ENCODE peak calls at places on chromosomes 6 and 20, in eight cellular contexts. One of them, this sample, is unnamed.
A peak's percentile ranks its signal among the peaks of the same experiment; 100 is the strongest.

GRCh38 chr6:14953806-14954205 is 292.1 kb upstream of the JARID2 start:
- DNase-seq in breast epithelium: no peak
- DNase-seq in right lobe of liver: no peak
- DNase-seq in adrenal gland: no peak
- DNase-seq in body of pancreas: no peak
- DNase-seq in HepG2: no peak
- DNase-seq in endothelial cell of umbilical vein: no peak
- DNase-seq in heart left ventricle: no peak
- DNase-seq in this sample: no peak

GRCh38 chr6:37127961-37128862 is 41.7 kb upstream of the PIM1 start:
- DNase-seq in breast epithelium: no peak
- DNase-seq in right lobe of liver: peak; percentile 81
- DNase-seq in adrenal gland: no peak
- DNase-seq in body of pancreas: no peak
- DNase-seq in HepG2: peak; percentile 97
- DNase-seq in endothelial cell of umbilical vein: peak; percentile 28
- DNase-seq in heart left ventricle: no peak
- DNase-seq in this sample: no peak

GRCh38 chr6:137389150-137389664 is 105.0 kb downstream of the OLIG3 start:
- DNase-seq in breast epithelium: no peak
- DNase-seq in right lobe of liver: no peak
- DNase-seq in adrenal gland: no peak
- DNase-seq in body of pancreas: no peak
- DNase-seq in HepG2: no peak
- DNase-seq in endothelial cell of umbilical vein: no peak
- DNase-seq in heart left ventricle: no peak
- DNase-seq in this sample: no peak

GRCh38 chr20:5448449-5449118 is 131.8 kb upstream of the PROKR2 start:
- DNase-seq in breast epithelium: no peak
- DNase-seq in right lobe of liver: no peak
- DNase-seq in adrenal gland: peak; percentile 52
- DNase-seq in body of pancreas: peak; percentile 60
- DNase-seq in HepG2: peak; percentile 57
- DNase-seq in endothelial cell of umbilical vein: peak; percentile 49
- DNase-seq in heart left ventricle: no peak
- DNase-seq in this sample: no peak

GRCh38 chr6:114611696-114612095 is 268.9 kb upstream of the HS3ST5 start:
- DNase-seq in breast epithelium: no peak
- DNase-seq in right lobe of liver: no peak
- DNase-seq in adrenal gland: no peak
- DNase-seq in body of pancreas: no peak
- DNase-seq in HepG2: no peak
- DNase-seq in endothelial cell of umbilical vein: no peak
- DNase-seq in heart left ventricle: no peak
- DNase-seq in this sample: no peak

GRCh38 chr6:25166955-25167753 is 112.0 kb upstream of the CARMIL1 start:
- DNase-seq in breast epithelium: no peak
- DNase-seq in right lobe of liver: no peak
- DNase-seq in adrenal gland: no peak
- DNase-seq in body of pancreas: no peak
- DNase-seq in HepG2: no peak
- DNase-seq in endothelial cell of umbilical vein: no peak
- DNase-seq in heart left ventricle: no peak
- DNase-seq in this sample: no peak

GRCh38 chr6:17585766-17586502 is 14.2 kb upstream of the FAM8A1 start:
- DNase-seq in breast epithelium: no peak
- DNase-seq in right lobe of liver: no peak
- DNase-seq in adrenal gland: no peak
- DNase-seq in body of pancreas: peak; percentile 19
- DNase-seq in HepG2: peak; percentile 59
- DNase-seq in endothelial cell of umbilical vein: peak; percentile 11
- DNase-seq in heart left ventricle: no peak
- DNase-seq in this sample: no peak

GRCh38 chr20:51462566-51463276 is 79.8 kb downstream of the NFATC2 start:
- DNase-seq in breast epithelium: no peak
- DNase-seq in right lobe of liver: peak; percentile 73
- DNase-seq in adrenal gland: peak; percentile 95
- DNase-seq in body of pancreas: peak; percentile 43
- DNase-seq in HepG2: no peak
- DNase-seq in endothelial cell of umbilical vein: no peak
- DNase-seq in heart left ventricle: peak; percentile 84
- DNase-seq in this sample: peak; percentile 75

GRCh38 chr6:10655508-10656055 is 38.8 kb downstream of the C6orf52 start:
- DNase-seq in breast epithelium: no peak
- DNase-seq in right lobe of liver: no peak
- DNase-seq in adrenal gland: no peak
- DNase-seq in body of pancreas: no peak
- DNase-seq in HepG2: no peak
- DNase-seq in endothelial cell of umbilical vein: no peak
- DNase-seq in heart left ventricle: no peak
- DNase-seq in this sample: no peak

GRCh38 chr20:1017677-1018076 is 15.6 kb upstream of the RSPO4 start:
- DNase-seq in breast epithelium: no peak
- DNase-seq in right lobe of liver: no peak
- DNase-seq in adrenal gland: no peak
- DNase-seq in body of pancreas: no peak
- DNase-seq in HepG2: no peak
- DNase-seq in endothelial cell of umbilical vein: no peak
- DNase-seq in heart left ventricle: no peak
- DNase-seq in this sample: no peak

GRCh38 chr20:32672315-32672981 is 1.3 kb downstream of the C20orf203 start:
- DNase-seq in breast epithelium: no peak
- DNase-seq in right lobe of liver: no peak
- DNase-seq in adrenal gland: no peak
- DNase-seq in body of pancreas: no peak
- DNase-seq in HepG2: no peak
- DNase-seq in endothelial cell of umbilical vein: no peak
- DNase-seq in heart left ventricle: no peak
- DNase-seq in this sample: no peak

GRCh38 chr6:56529594-56530191 is 113.0 kb downstream of the DST start:
- DNase-seq in breast epithelium: no peak
- DNase-seq in right lobe of liver: no peak
- DNase-seq in adrenal gland: no peak
- DNase-seq in body of pancreas: no peak
- DNase-seq in HepG2: no peak
- DNase-seq in endothelial cell of umbilical vein: no peak
- DNase-seq in heart left ventricle: no peak
- DNase-seq in this sample: no peak

GRCh38 chr6:45438849-45439406 is 61.2 kb upstream of the SUPT3H start:
- DNase-seq in breast epithelium: no peak
- DNase-seq in right lobe of liver: no peak
- DNase-seq in adrenal gland: no peak
- DNase-seq in body of pancreas: no peak
- DNase-seq in HepG2: no peak
- DNase-seq in endothelial cell of umbilical vein: peak; percentile 65
- DNase-seq in heart left ventricle: no peak
- DNase-seq in this sample: no peak

GRCh38 chr6:45439861-45440388 is 62.2 kb upstream of the SUPT3H start:
- DNase-seq in breast epithelium: no peak
- DNase-seq in right lobe of liver: no peak
- DNase-seq in adrenal gland: no peak
- DNase-seq in body of pancreas: no peak
- DNase-seq in HepG2: no peak
- DNase-seq in endothelial cell of umbilical vein: no peak
- DNase-seq in heart left ventricle: no peak
- DNase-seq in this sample: no peak

GRCh38 chr6:45439459-45439858 is 61.7 kb upstream of the SUPT3H start:
- DNase-seq in breast epithelium: no peak
- DNase-seq in right lobe of liver: no peak
- DNase-seq in adrenal gland: no peak
- DNase-seq in body of pancreas: no peak
- DNase-seq in HepG2: no peak
- DNase-seq in endothelial cell of umbilical vein: no peak
- DNase-seq in heart left ventricle: no peak
- DNase-seq in this sample: no peak

GRCh38 chr6:45442716-45443115 is 65.0 kb upstream of the SUPT3H start:
- DNase-seq in breast epithelium: no peak
- DNase-seq in right lobe of liver: no peak
- DNase-seq in adrenal gland: no peak
- DNase-seq in body of pancreas: no peak
- DNase-seq in HepG2: no peak
- DNase-seq in endothelial cell of umbilical vein: no peak
- DNase-seq in heart left ventricle: no peak
- DNase-seq in this sample: no peak

DNA sequence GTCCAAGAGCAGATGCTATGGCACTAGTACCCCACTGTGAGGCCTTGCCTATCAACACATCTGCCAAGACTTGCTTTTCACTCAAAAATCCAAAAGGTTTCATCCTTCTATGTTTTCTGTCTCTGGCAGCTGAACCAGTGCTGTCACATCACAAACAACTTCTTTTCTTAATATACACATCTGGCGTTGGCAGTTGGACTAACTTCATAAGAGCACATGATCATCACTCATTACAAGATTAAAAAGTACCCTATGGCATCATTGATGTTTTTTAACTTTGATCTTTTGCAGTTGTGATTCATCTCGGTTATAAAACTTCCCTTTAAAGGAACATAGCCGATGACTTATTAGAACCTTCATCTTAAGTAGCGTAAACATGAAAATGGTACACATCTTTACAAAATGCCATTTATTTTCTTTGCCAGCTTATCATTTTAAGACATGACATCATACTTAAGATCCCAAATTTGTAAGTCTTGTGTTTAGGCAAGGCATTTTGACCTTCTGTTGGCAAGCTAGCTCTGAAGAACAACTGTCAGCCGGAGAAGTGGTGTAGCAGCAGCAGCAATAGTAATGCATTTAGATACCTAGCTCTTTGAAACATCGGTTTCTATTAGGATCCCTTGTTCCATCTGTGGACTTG is 64.2 kb upstream of the SUPT3H start:
- DNase-seq in breast epithelium: no peak
- DNase-seq in right lobe of liver: no peak
- DNase-seq in adrenal gland: no peak
- DNase-seq in body of pancreas: no peak
- DNase-seq in HepG2: no peak
- DNase-seq in endothelial cell of umbilical vein: no peak
- DNase-seq in heart left ventricle: no peak
- DNase-seq in this sample: no peak
- H3K4me1 ChIP-seq in breast epithelium: peaks cover 10% of the 10 kb centered on the region
- H3K4me1 ChIP-seq in right lobe of liver: peaks cover 13% of the 10 kb centered on the region
- H3K4me1 ChIP-seq in adrenal gland: peaks cover 20% of the 10 kb centered on the region
- H3K4me1 ChIP-seq in body of pancreas: peaks cover 17% of the 10 kb centered on the region
- H3K4me1 ChIP-seq in HepG2: peaks cover 17% of the 10 kb centered on the region
- H3K4me1 ChIP-seq in endothelial cell of umbilical vein: peaks cover 33% of the 10 kb centered on the region
- H3K4me1 ChIP-seq in heart left ventricle: peaks cover 16% of the 10 kb centered on the region
- H3K4me1 ChIP-seq in this sample: peaks cover 52% of the 10 kb centered on the region

GRCh38 chr6:158770948-158771347 is 48.2 kb downstream of the EZR start:
- DNase-seq in breast epithelium: no peak
- DNase-seq in right lobe of liver: no peak
- DNase-seq in adrenal gland: no peak
- DNase-seq in body of pancreas: no peak
- DNase-seq in HepG2: no peak
- DNase-seq in endothelial cell of umbilical vein: no peak
- DNase-seq in heart left ventricle: peak; percentile 63
- DNase-seq in this sample: no peak

GRCh38 chr6:158771399-158772158 is 47.6 kb downstream of the EZR start:
- DNase-seq in breast epithelium: no peak
- DNase-seq in right lobe of liver: no peak
- DNase-seq in adrenal gland: no peak
- DNase-seq in body of pancreas: no peak
- DNase-seq in HepG2: no peak
- DNase-seq in endothelial cell of umbilical vein: no peak
- DNase-seq in heart left ventricle: no peak
- DNase-seq in this sample: no peak

GRCh38 chr6:158770533-158770932 is 48.6 kb downstream of the EZR start:
- DNase-seq in breast epithelium: no peak
- DNase-seq in right lobe of liver: no peak
- DNase-seq in adrenal gland: no peak
- DNase-seq in body of pancreas: no peak
- DNase-seq in HepG2: no peak
- DNase-seq in endothelial cell of umbilical vein: no peak
- DNase-seq in heart left ventricle: peak; percentile 61
- DNase-seq in this sample: no peak

GRCh38 chr6:158772851-158773371 is 46.3 kb downstream of the EZR start:
- DNase-seq in breast epithelium: no peak
- DNase-seq in right lobe of liver: no peak
- DNase-seq in adrenal gland: no peak
- DNase-seq in body of pancreas: no peak
- DNase-seq in HepG2: no peak
- DNase-seq in endothelial cell of umbilical vein: no peak
- DNase-seq in heart left ventricle: no peak
- DNase-seq in this sample: no peak

DNA sequence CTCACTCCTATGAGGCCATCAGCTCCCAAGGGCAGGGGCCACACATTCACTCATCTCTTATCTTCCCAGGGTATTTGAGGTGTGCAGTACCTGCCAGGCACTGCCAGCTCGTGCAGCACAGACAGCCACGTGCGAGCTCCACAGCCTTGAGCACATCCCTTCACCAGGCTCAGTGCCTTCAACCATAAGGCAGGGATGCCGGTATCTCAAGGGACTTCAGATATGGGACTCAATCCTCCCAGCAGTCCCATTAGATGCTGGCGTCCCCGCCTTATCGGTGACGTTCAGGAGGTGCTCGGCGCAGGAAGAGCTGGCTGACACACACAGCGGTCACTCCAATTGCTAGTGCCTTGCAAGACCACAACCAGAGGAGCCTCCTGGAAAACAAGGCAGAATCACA is 47.0 kb downstream of the EZR start:
- DNase-seq in breast epithelium: no peak
- DNase-seq in right lobe of liver: no peak
- DNase-seq in adrenal gland: no peak
- DNase-seq in body of pancreas: no peak
- DNase-seq in HepG2: no peak
- DNase-seq in endothelial cell of umbilical vein: no peak
- DNase-seq in heart left ventricle: no peak
- DNase-seq in this sample: no peak
- TF ChIP-seq POLR2A in breast epithelium: no peak
- TF ChIP-seq POLR2A in right lobe of liver: no peak
- TF ChIP-seq POLR2A in adrenal gland: no peak
- TF ChIP-seq POLR2A in body of pancreas: no peak
- TF ChIP-seq POLR2A in HepG2: no peak
- TF ChIP-seq POLR2A in endothelial cell of umbilical vein: no peak
- TF ChIP-seq POLR2A in heart left ventricle: no peak
- TF ChIP-seq POLR2A in this sample: no peak

GRCh38 chr6:44043479-44044153 is 83.6 kb downstream of the MRPL14 start:
- DNase-seq in breast epithelium: no peak
- DNase-seq in right lobe of liver: peak; percentile 48
- DNase-seq in adrenal gland: peak; percentile 5
- DNase-seq in body of pancreas: no peak
- DNase-seq in HepG2: no peak
- DNase-seq in endothelial cell of umbilical vein: no peak
- DNase-seq in heart left ventricle: no peak
- DNase-seq in this sample: peak; percentile 40
- H3K27ac ChIP-seq in breast epithelium: peak overlapping the region; percentile 79
- H3K27ac ChIP-seq in right lobe of liver: no peak overlapping the region
- H3K27ac ChIP-seq in adrenal gland: no peak overlapping the region
- H3K27ac ChIP-seq in body of pancreas: no peak overlapping the region
- H3K27ac ChIP-seq in HepG2: no peak overlapping the region
- H3K27ac ChIP-seq in endothelial cell of umbilical vein: no peak overlapping the region
- H3K27ac ChIP-seq in heart left ventricle: no peak overlapping the region
- H3K27ac ChIP-seq in this sample: no peak overlapping the region

DNA sequence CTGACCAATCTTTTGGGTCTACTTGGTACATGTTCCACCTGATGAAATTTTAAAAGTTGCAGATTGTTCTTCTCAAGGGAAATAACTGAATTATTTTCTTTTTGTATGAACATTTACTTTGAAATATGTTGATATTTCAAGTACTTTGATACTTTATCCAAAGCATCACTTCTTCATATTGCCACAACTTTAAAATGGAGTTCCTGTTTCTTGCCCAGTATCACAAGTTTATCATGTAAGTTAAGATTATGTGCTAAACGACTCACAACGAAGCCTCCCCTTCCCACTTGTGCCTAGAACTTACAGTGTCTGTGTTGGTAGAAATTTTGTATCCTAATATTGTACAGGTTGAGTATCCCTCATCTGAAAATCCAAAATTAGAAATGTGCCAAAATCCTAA is 108.4 kb downstream of the ARID1B start:
- DNase-seq in breast epithelium: no peak
- DNase-seq in right lobe of liver: no peak
- DNase-seq in adrenal gland: no peak
- DNase-seq in body of pancreas: no peak
- DNase-seq in HepG2: no peak
- DNase-seq in endothelial cell of umbilical vein: no peak
- DNase-seq in heart left ventricle: no peak
- DNase-seq in this sample: no peak
- H3K4me1 ChIP-seq in breast epithelium: peaks cover 15% of the 10 kb centered on the region
- H3K4me1 ChIP-seq in right lobe of liver: peaks cover 27% of the 10 kb centered on the region
- H3K4me1 ChIP-seq in adrenal gland: peaks cover 22% of the 10 kb centered on the region
- H3K4me1 ChIP-seq in body of pancreas: peaks cover 48% of the 10 kb centered on the region
- H3K4me1 ChIP-seq in HepG2: no peaks in the 10 kb centered on the region
- H3K4me1 ChIP-seq in endothelial cell of umbilical vein: peaks cover 14% of the 10 kb centered on the region
- H3K4me1 ChIP-seq in heart left ventricle: peaks cover 79% of the 10 kb centered on the region
- H3K4me1 ChIP-seq in this sample: peaks cover 33% of the 10 kb centered on the region